ENCODE peak calls at places on chromosomes 1 and 21, in four cellular contexts. R is hepatocyte, Z is GM23338, E is PC-3. I is an unnamed sample. For H3K4me1, the result is how much of the 10 kb centered on the place peaks cover.

GRCh38 chr1:195202271-195202670 is 1406.0 kb downstream of the KCNT2 start:
- DNase-seq in R (peak), Z (no peak), E (no peak), I (peak)

GRCh38 chr21:43731891-43732711 is 13.2 kb downstream of the PDXK start:
- DNase-seq in R (no peak), Z (no peak), E (no peak), I (no peak)

GRCh38 chr1:99173900-99174299 is 90.4 kb upstream of the PLPPR4 start:
- DNase-seq in R (peak), Z (no peak), E (peak), I (no peak)

GRCh38 chr1:26164036-26164927 is 4.5 kb downstream of the C1orf232 start:
- DNase-seq in R (peak), Z (peak), E (peak), I (peak)

GRCh38 chr1:209742409-209743144 is 13.3 kb upstream of the TRAF3IP3 start:
- DNase-seq in R (no peak), Z (no peak), E (no peak), I (no peak)

GRCh38 chr1:204904228-204904810 is 33.7 kb downstream of the NFASC start:
- DNase-seq in R (no peak), Z (no peak), E (no peak), I (no peak)

GRCh38 chr1:8018492-8019228 is 7.4 kb downstream of the ERRFI1 start:
- DNase-seq in R (no peak), Z (peak), E (peak), I (peak)

GRCh38 chr1:1462318-1462966 is 9.1 kb upstream of the ATAD3B start:
- DNase-seq in R (no peak), Z (no peak), E (no peak), I (peak)

GRCh38 chr1:29801003-29801402 is 564.7 kb downstream of the PTPRU start:
- DNase-seq in R (no peak), Z (no peak), E (no peak), I (no peak)

GRCh38 chr1:220991506-220991905 is 112.3 kb downstream of the HLX start:
- DNase-seq in R (no peak), Z (no peak), E (no peak), I (no peak)

GRCh38 chr21:30839304-30839703 is 9.7 kb upstream of the KRTAP7-1 start:
- DNase-seq in R (peak), Z (peak), E (peak), I (no peak)

GRCh38 chr1:206469411-206469932 is 804 bp upstream of the IKBKE start:
- DNase-seq in R (peak), Z (peak), E (peak), I (no peak)

GRCh38 chr1:206470692-206471414 is 577 bp downstream of the IKBKE start:
- DNase-seq in R (peak), Z (peak), E (peak), I (peak)

GRCh38 chr1:206468571-206468970 is 1.7 kb upstream of the IKBKE start:
- DNase-seq in R (no peak), Z (no peak), E (peak), I (no peak)

GRCh38 chr1:206471415-206471801 is 1.1 kb downstream of the IKBKE start:
- DNase-seq in R (no peak), Z (no peak), E (no peak), I (no peak)

DNA sequence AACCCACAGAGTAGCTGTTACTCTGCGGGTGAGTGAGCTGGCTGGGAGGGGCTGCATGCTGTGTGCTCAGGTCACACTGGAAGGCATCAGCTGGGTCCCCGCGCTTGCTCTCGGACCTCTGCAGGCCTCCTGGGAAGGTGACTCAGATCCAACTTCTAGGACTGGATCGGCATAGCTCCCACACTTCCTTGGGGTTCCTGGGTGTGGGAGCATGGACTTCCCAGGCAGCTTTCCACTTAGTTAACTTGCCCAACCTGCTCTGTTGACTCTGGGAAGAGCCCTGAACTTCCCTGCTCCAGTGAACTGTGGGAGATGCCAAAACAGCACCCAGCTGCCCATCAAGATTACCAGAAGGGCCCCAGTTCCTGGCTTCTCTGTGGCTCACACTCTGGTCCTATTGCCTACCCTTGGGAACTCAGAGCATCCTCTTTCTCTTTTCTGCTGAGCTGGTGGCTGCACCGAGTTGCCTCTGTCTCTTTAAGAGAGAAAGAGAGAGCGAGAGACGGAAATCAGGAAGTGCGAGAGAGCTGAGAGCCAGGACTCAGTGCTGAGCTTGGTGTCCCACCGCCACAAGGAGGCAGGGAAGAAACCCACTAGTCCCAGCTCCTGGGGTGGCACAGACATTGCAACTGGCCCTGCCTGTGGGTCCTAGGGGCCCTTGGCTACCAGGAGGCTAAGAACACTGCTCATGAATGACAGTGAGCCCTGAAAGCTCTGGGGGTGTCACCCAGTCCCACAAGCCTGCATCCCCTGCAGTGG is at the start of gene IKBKE:
- DNase-seq in R (peak), Z (peak), E (peak), I (peak)
- TF ChIP-seq CTCF in R (peak), Z (peak), E (peak), I (no peak)

DNA sequence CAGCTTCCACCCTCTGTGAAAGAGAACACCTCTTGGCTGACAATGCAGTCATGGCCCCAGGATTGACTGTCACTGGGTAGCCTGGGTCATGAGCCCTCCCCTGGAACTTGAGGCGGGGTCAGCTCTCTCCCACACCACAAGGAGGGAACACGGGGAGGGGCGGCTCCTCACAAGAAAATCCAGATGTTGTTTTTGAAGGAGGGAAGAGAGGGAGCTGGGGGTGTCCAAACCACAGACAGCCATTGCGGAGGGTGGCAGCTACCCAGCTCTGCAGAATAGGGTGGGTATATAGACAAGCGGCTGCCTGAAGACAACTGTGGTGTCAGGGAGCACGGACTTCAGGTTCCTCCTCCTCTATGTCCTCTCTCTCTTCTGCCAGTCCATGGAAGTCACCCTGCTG is 60.7 kb upstream of the RUNX3 start:
- DNase-seq in R (no peak), Z (no peak), E (no peak), I (no peak)
- H3K4me1 ChIP-seq in R (under half), Z (under half), E (under half), I (under half)

DNA sequence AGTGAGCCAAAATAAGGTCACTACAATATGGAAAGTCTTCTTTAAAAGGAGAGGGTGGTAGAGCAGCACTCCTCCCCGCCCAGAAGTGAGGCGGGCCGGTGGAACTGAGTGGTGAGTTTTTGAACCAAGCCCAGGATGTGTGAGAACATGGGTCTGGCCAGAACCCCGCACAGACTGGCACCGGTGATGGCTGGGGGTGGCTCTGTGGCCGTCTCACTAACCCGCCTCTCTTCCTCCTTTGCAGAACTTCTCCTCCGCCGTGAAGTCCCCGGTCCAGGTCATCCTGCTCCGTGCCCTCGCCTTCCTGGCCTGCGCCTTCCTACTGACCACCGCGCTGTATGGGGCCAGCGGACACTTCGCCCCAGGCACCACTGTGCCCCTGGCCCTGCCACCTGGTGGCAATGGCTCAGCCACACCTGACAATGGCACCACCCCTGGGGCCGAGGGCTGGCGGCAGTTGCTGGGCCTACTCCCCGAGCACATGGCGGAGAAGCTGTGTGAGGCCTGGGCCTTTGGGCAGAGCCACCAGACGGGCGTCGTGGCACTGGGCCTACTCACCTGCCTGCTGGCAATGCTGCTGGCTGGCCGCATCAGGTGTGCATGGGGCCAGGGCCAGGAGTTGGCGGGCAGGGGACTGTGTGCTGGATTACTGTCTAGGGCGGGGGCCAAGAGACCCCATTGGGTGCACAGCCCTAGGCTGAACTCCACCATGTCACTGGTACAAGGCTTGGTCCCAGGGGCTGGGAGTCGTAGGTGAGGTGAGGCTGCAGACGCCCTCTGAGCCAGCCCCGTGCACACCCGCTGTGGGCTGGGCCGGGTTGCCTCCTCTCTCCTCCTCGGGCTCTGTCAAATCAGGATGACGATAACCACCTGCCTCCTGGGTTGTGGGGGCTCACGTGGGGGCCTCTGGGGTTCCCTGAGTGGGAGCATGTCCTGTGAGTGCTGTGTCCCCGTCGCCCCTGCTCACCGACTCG is 12.4 kb downstream of the TMEM201 start:
- DNase-seq in R (no peak), Z (no peak), E (no peak), I (no peak)
- H3K27ac ChIP-seq in R (no peak), Z (no peak), E (no peak), I (no peak)

DNA sequence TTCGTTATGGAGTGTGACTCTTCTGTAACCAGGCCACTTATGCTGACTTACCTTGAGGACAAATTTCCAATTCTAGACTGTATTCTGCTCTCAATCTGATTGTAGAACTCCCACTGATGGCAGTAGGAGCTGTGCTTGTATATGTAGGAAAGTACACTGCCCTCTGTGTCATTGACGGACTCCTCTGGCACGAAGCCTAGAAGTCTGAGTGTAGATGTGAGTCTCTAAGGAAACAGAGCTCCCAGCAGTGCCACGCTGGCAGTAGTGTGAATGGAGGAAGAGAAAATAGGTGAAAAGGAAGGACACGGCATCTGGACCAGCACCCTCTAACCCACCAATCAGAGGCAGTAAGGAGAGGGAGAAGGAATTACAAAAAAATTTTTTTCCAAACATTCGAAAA is 130.4 kb upstream of the ADGRL2 start:
- DNase-seq in R (peak), Z (no peak), E (peak), I (peak)
- TF ChIP-seq CTCF in R (no peak), Z (no peak), E (no peak), I (no peak)

DNA sequence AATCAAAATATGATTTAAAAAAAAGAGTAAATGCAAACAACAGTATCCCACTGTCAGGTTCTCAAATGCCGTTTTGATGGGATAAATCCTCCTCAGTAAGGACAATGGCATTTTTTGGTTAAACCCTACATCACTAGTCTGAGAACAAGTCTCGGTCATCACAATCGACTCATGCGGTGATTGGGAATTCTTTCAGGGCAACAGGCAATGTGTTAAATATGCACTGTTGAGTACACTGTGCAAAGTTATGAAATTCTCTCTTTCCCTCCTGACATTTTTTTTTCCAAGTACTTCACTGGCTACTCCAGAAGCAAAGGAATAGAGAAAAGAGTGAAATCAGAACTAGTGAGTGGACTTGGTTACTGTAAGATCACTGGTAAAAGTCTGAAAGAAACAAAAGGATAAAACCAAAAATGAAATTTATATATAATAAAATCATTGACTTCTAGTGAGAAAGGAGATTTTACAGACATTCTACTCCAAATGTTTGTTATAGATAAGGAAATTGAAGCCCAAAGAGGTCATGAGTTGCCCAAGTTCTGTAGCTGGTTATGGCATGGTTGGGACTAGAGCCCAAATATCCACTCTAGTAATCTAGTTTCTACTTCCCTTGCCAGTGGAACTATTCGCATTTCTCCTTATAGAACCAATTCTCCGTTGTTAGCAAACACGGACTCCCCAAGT is 111.3 kb downstream of the TGFBR3 start:
- DNase-seq in R (no peak), Z (no peak), E (no peak), I (no peak)
- H3K4me1 ChIP-seq in R (under half), Z (under half), E (under half), I (under half)

DNA sequence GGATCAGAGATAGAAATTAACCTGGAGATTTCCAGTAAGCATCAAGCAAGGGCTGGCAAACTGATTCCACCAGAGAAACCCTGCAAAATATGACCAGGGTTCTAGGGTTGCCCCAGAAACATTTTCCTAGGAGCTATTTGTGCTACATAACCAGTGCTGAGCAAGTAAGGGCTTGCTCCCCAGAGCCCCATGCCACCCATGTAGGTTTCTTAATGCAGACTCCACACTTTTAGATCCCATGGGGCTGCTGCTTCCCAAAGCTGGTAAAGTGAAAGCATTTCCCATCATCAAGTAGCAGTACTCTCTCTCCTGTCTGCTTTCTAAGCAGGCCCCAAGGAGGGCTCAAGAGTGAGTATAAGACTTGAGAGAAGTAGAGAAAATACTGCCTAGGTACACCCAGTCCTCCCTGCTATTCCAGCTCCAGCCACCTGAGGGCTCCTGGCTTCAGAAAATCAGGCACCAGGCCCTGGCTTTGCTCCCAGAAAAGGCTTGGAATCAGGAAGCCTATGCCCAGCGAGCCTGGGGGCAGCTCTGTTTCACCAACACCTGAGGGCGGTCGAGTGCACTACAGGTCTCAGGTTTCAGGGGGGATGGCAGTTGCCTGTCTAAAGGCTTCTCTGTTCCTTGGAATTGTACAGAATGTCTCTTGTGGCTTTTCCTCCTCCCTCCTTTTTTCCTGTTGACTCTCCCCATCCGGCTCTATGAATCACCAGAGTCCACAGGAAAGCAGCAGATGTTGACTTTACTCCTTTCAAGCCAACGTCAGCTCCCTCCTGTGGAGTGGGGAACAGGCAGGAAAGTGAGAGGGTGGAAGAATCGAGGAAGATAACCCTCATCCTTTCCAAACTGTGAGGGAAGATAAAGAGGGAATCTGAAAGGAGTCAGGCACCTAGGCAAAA is 6.2 kb upstream of the ANKRD35 start:
- DNase-seq in R (peak), Z (peak), E (peak), I (peak)
- H3K27ac ChIP-seq in R (peak), Z (no peak), E (peak), I (peak)

I was measured in thyroid gland.